ENCODE peak calls at places on chromosomes 5 and 9, in four cellular contexts. U is mesendoderm, T is IMR-90, N is H1. O is an unnamed sample.

GRCh38 chr5:54651482-54652076 is 134.0 kb downstream of the SNX18 start:
- DNase-seq in N (no peak), U (no peak), T (peak), O (no peak)

GRCh38 chr9:114945601-114946000 is 15.2 kb upstream of the TNFSF8 start:
- DNase-seq in T (no peak), N (no peak), U (no peak), O (no peak)

GRCh38 chr9:112280904-112281303 is 52.5 kb downstream of the PTBP3 start:
- DNase-seq in U (no peak), T (no peak), N (no peak), O (no peak)

GRCh38 chr9:19720374-19720773 is 68.5 kb downstream of the SLC24A2 start:
- DNase-seq in N (no peak), U (peak), T (peak), O (no peak)

GRCh38 chr5:147803941-147804717 is 21.6 kb upstream of the JAKMIP2 start:
- DNase-seq in U (no peak), N (no peak), T (no peak), O (no peak)

GRCh38 chr5:18375637-18376036 is 741.4 kb downstream of the TAF11L14 start:
- DNase-seq in T (no peak), N (no peak), U (no peak), O (no peak)

GRCh38 chr9:85118990-85119755 is 449.6 kb downstream of the NTRK2 start:
- DNase-seq in U (no peak), N (no peak), T (no peak), O (no peak)

GRCh38 chr9:86902606-86903460 is 44.5 kb downstream of the GAS1 start:
- DNase-seq in N (no peak), T (no peak), U (peak), O (peak)

GRCh38 chr9:82148849-82149544 is 160.4 kb downstream of the SPATA31D1 start:
- DNase-seq in N (no peak), U (no peak), T (peak), O (no peak)

GRCh38 chr9:113289091-113289490 is 13.6 kb downstream of the PRPF4 start:
- DNase-seq in T (no peak), U (no peak), N (no peak), O (no peak)

GRCh38 chr9:115675834-115676233 is 477.8 kb upstream of the PAPPA start:
- DNase-seq in T (no peak), U (no peak), N (no peak), O (no peak)

GRCh38 chr5:68445257-68446069 is 229.9 kb downstream of the PIK3R1 start:
- DNase-seq in T (no peak), N (no peak), U (no peak), O (no peak)

GRCh38 chr5:147619281-147619680 is 109.4 kb upstream of the DPYSL3 start:
- DNase-seq in N (no peak), U (no peak), T (no peak), O (no peak)

GRCh38 chr9:98031935-98032334 is 24.6 kb upstream of the NANS start:
- DNase-seq in N (no peak), U (peak), T (peak), O (no peak)

GRCh38 chr9:108041551-108041950 is 552.0 kb upstream of the KLF4 start:
- DNase-seq in U (peak), T (peak), N (no peak), O (no peak)

GRCh38 chr9:7094052-7094451 is 336.3 kb downstream of the KDM4C start:
- DNase-seq in N (no peak), U (peak), T (peak), O (no peak)

GRCh38 chr9:111231801-111232580 is 98.0 kb downstream of the OR2K2 start:
- DNase-seq in N (no peak), T (no peak), U (peak), O (no peak)

GRCh38 chr9:91714020-91714721 is 235.9 kb downstream of the ROR2 start:
- DNase-seq in N (peak), U (peak), T (peak), O (peak)

GRCh38 chr5:1763548-1763911 is 36.1 kb downstream of the MRPL36 start:
- DNase-seq in T (peak), N (no peak), U (peak), O (peak)

GRCh38 chr5:135650081-135650480 is 71.3 kb upstream of the CXCL14 start:
- DNase-seq in N (no peak), U (no peak), T (no peak), O (no peak)

GRCh38 chr5:54098267-54098666 is 212.1 kb downstream of the ARL15 start:
- DNase-seq in U (no peak), N (no peak), T (no peak), O (no peak)

GRCh38 chr9:133717113-133718031 is 20.8 kb downstream of the SARDH start:
- DNase-seq in U (no peak), T (no peak), N (no peak), O (no peak)

GRCh38 chr5:151020304-151021031 is at the start of gene GPX3:
- DNase-seq in T (peak), N (peak), U (peak), O (peak)

GRCh38 chr5:178520851-178521250 is 69.3 kb downstream of the COL23A1 start:
- DNase-seq in U (no peak), N (no peak), T (no peak), O (no peak)

GRCh38 chr5:135878156-135878620 is 17.5 kb downstream of the IL9 start:
- DNase-seq in N (no peak), T (no peak), U (no peak), O (no peak)

GRCh38 chr9:5629312-5630037 is 568 bp downstream of the RIC1 start:
- DNase-seq in U (peak), T (no peak), N (no peak), O (peak)

GRCh38 chr5:60958088-60958487 is 13.1 kb downstream of the NDUFAF2 start:
- DNase-seq in N (no peak), U (no peak), T (no peak), O (no peak)

GRCh38 chr9:127979333-127980055 is 1.3 kb downstream of the EEIG1 start:
- DNase-seq in U (peak), T (peak), N (no peak), O (peak)

GRCh38 chr9:113594484-113595299 is 131.2 kb downstream of the RGS3 start:
- DNase-seq in U (no peak), T (no peak), N (no peak), O (no peak)

GRCh38 chr5:149931992-149932436 is 12.6 kb downstream of the PDE6A start:
- DNase-seq in N (no peak), U (no peak), T (no peak), O (no peak)

DNA sequence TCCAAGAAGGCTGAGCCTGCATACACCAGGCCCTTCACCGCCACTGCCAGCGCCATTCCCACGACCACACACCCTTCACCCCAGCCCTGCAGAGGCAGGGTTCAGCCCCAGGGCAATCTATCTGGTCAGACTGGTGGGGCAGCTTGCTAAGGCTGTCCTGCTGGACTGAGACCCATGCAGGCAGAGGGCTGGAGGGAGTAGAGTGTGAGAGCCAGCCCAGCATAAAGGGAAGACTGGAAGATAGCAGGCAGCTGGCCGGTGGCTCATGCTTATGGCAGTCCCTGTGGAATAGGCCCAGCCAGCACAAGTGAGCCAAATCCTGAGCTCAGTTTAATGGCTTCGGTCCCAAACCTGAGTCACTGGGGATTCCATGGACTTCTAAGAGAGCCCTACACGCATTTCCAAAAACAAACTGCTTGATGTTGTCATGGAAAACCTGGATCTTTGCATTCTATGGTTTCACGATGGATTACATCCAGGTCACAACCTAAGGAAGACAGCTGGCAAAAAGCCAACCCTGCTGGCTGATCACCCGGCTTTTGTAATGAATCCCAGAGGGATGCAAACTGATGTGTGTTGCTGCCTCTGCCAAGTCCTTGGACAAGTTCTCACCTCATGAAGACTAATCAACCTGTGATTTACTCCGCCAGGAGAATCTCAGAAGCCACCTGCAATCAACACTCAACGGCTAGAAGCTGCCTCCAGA is 143.7 kb downstream of the LHFPL2 start:
- DNase-seq in T (peak), U (peak), N (no peak), O (no peak)
- H3K4ac ChIP-seq in T (peak), U (no peak), N (no peak), O (no peak)

GRCh38 chr9:129480227-129480626 is 140.7 kb downstream of the C9orf50 start:
- DNase-seq in U (peak), T (no peak), N (no peak), O (no peak)
- H4K5ac ChIP-seq in U (no peak), T (peak), N (no peak), O (no peak)

DNA sequence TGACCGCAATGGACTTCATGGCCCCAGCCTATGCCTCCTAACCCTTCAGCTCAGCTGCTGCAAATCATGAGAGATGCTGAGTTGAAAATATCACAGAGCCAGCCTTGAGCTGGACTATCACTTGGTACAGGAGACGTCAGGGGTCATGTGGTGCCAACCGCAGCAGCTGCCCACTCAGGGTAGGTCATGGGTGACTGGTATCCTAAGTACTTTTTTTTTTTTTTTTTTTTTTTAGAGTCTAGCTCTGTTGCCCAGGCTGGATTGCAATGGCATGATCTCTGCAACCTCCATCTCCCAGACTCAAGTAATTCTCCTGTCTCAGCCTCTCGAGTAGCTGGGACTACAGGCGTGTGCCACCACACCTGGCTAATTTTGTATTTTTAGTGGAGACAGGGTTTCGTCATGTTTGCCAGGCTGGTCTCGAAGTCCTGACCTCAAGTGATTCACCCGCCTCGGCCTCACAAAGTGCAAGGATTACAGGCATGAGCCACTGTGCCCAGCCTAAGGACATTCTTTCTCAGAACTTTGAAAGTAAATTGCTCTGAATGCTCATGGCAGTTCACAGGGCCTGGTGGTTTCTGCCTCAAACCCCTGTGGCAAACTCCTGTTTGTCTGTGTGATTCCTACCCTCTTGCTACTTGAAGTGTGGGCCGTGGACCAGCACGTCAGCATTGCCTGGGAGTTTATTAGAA is 21.3 kb downstream of the WWC1 start:
- DNase-seq in U (no peak), T (no peak), N (no peak), O (no peak)
- H3K4ac ChIP-seq in U (no peak), T (peak), N (no peak), O (no peak)

GRCh38 chr5:138246822-138247221 is 27.6 kb downstream of the GFRA3 start:
- DNase-seq in N (no peak), T (no peak), U (no peak), O (no peak)

GRCh38 chr5:138245717-138246116 is 28.7 kb downstream of the GFRA3 start:
- DNase-seq in U (peak), N (no peak), T (no peak), O (peak)

GRCh38 chr5:138243794-138244193 is 30.6 kb downstream of the GFRA3 start:
- DNase-seq in U (peak), N (no peak), T (no peak), O (no peak)

GRCh38 chr5:138241688-138242547 is 28.8 kb upstream of the CDC23 start:
- DNase-seq in U (peak), N (no peak), T (no peak), O (peak)

GRCh38 chr5:138246334-138246733 is 28.1 kb downstream of the GFRA3 start:
- DNase-seq in T (no peak), U (no peak), N (no peak), O (no peak)
- H4K5ac ChIP-seq in T (no peak), U (no peak), N (no peak), O (no peak)

GRCh38 chr5:139648205-139649081 is at the start of gene CXXC5:
- DNase-seq in T (peak), N (no peak), U (peak), O (peak)
- H3K4ac ChIP-seq in T (no peak), N (no peak), U (peak), O (no peak)

GRCh38 chr9:99678550-99678949 is 143.1 kb upstream of the NR4A3 start:
- DNase-seq in N (no peak), U (no peak), T (no peak), O (no peak)
- H4K5ac ChIP-seq in N (no peak), U (no peak), T (no peak), O (no peak)

DNA sequence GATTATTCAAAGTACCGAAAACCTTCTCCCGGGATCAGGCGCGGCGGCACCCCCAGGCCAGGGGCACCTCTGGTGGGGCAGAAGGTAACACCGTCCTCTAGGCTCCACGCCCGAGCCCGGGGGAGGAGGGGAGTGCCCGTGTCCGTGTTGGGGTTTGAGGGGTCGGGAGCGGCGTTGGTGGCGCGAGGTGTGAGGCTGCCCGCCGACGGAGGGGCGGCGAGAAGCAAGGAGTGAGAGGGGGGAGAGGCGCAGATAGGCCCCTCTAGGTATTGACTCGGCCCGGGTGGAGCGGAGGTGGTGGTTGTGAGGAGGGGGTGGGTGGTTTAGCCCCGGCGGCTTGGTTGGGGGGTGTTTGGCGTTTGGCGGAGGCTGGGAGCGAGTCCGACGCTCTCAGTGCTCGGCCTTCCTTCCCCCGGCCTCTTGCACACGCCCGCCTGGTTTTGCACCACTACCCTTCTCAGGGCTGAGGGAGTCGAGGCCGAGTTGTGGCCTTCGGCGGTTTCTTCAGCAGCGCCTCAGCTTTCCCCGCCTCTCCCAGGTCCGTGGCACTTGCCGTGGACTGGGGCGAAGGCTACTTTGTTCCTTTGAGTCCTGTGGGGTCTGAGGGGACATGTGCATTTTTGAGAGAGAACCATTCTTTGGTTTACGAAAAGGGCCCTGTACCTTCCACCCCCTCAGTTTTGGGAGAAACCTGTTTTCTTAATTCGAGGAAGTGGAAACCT is 430 bp downstream of the GPBP1 start:
- DNase-seq in U (peak), N (no peak), T (no peak), O (no peak)
- H3K4ac ChIP-seq in U (peak), N (peak), T (peak), O (peak)